ENCODE peak calls at places on chromosome 16, in five cellular contexts. D is brain microvascular endothelial cell, I is mesendoderm, U is lower leg skin, G is skeletal muscle cell. E is an unnamed sample.

GRCh38 chr16:50974438-50975036 is 176.5 kb downstream of the SALL1 start:
- DNase-seq in I (peak), D (no peak), G (no peak), U (no peak), E (no peak)

GRCh38 chr16:3625331-3625730 is 13.9 kb upstream of the SLX4 start:
- DNase-seq in G (no peak), I (no peak), U (no peak), D (no peak), E (no peak)

GRCh38 chr16:78443300-78443604 is 343.8 kb downstream of the WWOX start:
- DNase-seq in G (no peak), U (no peak), I (no peak), D (no peak), E (peak)

GRCh38 chr16:59527206-59527997 is 793.3 kb upstream of the GOT2 start:
- DNase-seq in U (no peak), G (no peak), I (peak), D (peak), E (peak)

GRCh38 chr16:75192606-75193264 is 14.2 kb downstream of the CTRB2 start:
- DNase-seq in G (no peak), U (no peak), I (no peak), D (no peak), E (no peak)

GRCh38 chr16:49407873-49408565 is 34.4 kb downstream of the C16orf78 start:
- DNase-seq in G (peak), D (peak), I (peak), U (peak), E (peak)

GRCh38 chr16:3601614-3602319 is 9.6 kb downstream of the SLX4 start:
- DNase-seq in D (no peak), U (no peak), G (no peak), I (no peak), E (no peak)

GRCh38 chr16:89903908-89904515 is 14.7 kb upstream of the MC1R start:
- DNase-seq in U (no peak), D (no peak), I (no peak), G (no peak), E (no peak)

GRCh38 chr16:56643080-56643778 is 4.8 kb downstream of the MT1A start:
- DNase-seq in U (peak), G (no peak), I (peak), D (no peak), E (peak)

GRCh38 chr16:52573365-52574104 is 26.6 kb upstream of the TOX3 start:
- DNase-seq in U (no peak), D (no peak), I (no peak), G (no peak), E (no peak)

GRCh38 chr16:2687531-2688308 is 5.4 kb downstream of the KCTD5 start:
- DNase-seq in D (no peak), U (no peak), G (no peak), I (no peak), E (no peak)

GRCh38 chr16:88843256-88843655 is 13.5 kb downstream of the GALNS start:
- DNase-seq in D (no peak), U (no peak), G (no peak), I (no peak), E (no peak)

GRCh38 chr16:88846088-88846487 is 10.7 kb downstream of the GALNS start:
- DNase-seq in D (no peak), U (no peak), G (no peak), I (no peak), E (peak)

GRCh38 chr16:88842806-88843205 is 13.9 kb downstream of the GALNS start:
- DNase-seq in U (no peak), D (no peak), I (no peak), G (no peak), E (no peak)

GRCh38 chr16:88842308-88842756 is 14.4 kb downstream of the GALNS start:
- DNase-seq in I (no peak), U (no peak), G (no peak), D (no peak), E (no peak)

GRCh38 chr16:88844412-88845118 is 12.2 kb downstream of the GALNS start:
- DNase-seq in U (no peak), D (no peak), G (no peak), I (peak), E (no peak)
- H3K4me3 ChIP-seq in U (no peak), D (no peak), G (no peak), I (no peak), E (no peak)

DNA sequence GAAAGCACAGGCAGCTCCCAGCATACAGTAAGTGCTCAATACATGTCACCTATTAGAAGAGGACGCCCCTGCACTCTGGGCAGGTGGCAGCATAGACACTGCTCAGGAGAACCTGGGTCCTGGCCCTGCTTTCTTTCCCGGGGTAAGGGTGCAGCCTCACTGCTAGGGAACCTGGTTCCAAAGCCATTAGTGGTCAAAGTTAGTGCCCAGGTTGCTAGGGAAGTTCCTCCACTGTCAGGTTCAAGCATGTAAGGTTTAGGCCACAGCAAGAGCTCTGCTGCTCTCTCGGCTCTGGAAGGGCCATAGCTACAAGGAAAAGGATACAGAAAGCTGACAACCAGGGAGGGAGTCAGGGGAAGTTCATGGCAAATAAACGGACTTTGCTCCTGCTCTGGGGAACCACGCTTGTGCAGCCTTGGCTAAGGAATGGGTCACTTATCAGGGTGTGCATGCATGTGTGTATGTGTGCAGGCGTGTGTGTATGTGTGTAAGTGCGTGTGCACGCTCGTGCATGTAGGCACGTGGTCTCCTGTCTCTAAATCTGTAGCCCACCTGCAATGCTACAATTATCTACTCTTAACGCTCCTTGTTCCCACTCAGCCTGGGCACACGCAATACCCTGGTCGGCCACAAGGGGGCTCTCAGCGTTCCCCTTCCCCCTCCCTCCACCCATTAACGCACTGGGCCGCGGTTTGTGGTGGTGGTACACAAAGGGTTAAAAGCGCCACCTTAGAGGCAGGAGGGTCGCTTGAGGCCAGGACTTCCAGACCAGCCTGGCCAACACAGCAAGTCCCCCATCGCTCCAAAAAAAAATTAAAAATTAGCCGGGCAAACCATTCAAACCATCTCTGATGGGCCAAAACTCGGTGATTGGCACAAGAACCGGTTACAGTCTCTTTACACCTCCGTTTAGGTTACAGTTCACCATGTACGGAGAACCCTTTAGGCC is 48.5 kb upstream of the KDM8 start:
- DNase-seq in D (peak), G (no peak), U (peak), I (peak), E (peak)
- H3K4me3 ChIP-seq in D (no peak), G (no peak), U (no peak), I (no peak), E (no peak)

DNA sequence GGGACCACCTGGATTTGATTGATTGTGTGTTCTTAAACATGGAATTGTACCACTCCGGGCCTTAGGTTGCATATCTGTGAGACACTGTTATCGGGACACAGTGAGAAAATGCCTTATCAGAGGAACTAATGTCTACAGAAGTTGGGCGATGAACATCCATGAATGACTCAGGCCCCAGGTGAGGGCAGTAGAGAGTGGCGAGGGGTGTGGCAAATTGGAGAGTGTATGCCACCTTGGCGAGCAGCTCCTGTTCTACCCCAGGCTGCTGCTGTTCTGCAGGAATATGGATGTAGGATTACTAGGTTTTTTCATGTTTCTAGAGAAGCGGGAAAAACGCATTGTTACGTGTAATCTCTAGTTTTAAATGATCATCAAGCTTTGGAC is 38.8 kb downstream of the CLEC16A start:
- DNase-seq in U (no peak), I (no peak), D (no peak), G (no peak), E (no peak)
- H3K4me3 ChIP-seq in U (no peak), I (no peak), D (no peak), G (no peak), E (no peak)

GRCh38 chr16:25034916-25035315 is 19.7 kb upstream of the ARHGAP17 start:
- DNase-seq in I (no peak), G (no peak), U (no peak), D (no peak), E (no peak)
- H3K4me3 ChIP-seq in I (no peak), G (no peak), U (no peak), D (no peak), E (no peak)

GRCh38 chr16:17467923-17468540 is 2.7 kb downstream of the XYLT1 start:
- DNase-seq in D (peak), I (peak), G (no peak), U (peak), E (peak)
- H3K4me3 ChIP-seq in D (no peak), I (no peak), G (peak), U (no peak), E (no peak)

GRCh38 chr16:85249418-85249817 is 137.1 kb upstream of the CIBAR2 start:
- DNase-seq in I (no peak), G (no peak), D (no peak), U (no peak), E (no peak)
- H3K4me3 ChIP-seq in I (no peak), G (no peak), D (no peak), U (no peak), E (no peak)

DNA sequence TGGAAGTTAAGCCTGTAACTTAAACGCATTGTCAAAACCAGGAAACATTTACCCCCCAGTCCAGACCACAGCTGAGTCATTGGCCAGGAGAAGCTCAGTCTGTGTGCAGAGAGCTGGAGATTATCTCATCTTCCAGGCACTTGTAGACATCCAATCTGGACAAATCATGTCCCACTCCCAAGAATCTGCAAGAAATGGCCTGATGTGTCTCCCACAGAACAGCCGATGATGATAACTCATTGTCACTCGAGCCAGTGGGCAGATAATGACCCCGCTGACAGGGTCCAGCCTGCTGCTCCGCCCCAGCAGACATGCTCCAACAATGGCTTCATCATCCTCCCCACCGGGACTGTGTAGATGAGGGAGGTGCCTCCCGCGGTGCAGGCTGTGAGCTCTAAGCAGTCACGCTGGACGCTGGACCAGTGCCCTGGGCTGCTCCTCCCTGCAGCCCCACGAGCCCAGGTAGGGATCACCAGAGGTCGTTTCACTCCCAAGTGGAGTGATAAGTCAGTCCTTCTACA is 322.5 kb downstream of the C16orf95 start:
- DNase-seq in U (no peak), G (peak), D (peak), I (no peak), E (peak)
- H3K4me3 ChIP-seq in U (no peak), G (peak), D (peak), I (no peak), E (peak)

DNA sequence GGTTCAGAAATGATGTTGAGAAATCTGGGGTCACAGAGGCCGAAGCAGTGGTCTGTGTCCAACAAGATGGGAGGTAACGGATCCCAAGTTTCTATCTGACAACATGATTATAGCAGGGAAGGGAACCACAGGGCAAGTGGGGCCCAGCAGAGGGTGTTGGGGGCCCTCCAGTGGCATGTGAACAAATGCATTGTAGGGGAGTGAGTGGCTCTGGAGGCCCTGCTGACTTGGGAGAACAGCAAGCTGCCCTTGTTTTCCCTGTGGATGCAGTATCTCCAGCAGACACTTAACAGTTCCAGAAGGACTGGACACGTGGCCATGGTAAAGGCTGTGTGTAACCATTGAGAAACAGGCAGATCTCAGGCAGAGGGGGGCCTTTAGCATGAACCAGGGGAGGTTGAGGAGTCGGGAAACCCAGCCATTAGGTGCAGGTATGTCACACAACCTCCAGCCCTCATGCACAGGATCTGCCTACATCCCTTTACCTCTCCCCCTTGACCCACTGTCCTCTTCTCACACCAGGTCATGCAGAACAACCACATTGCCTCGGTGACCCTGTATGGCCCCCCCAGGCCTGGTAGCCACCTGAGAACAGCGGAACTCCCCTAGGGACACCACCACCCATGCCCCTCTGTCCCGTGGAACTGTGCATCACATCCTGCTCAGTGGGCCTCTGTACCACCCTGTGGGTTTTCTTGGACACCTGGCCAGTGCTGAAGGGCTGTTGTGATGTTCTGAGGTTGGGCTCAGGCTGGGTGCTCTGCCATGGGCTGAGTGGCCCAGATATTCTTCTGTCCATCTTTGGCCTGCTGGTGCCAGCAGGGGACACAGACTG is 4.1 kb downstream of the B3GNT9 start:
- DNase-seq in G (no peak), U (no peak), I (no peak), D (no peak), E (no peak)
- H3K4me3 ChIP-seq in G (no peak), U (no peak), I (no peak), D (no peak), E (no peak)

GRCh38 chr16:54287758-54288591 is 1.4 kb upstream of the IRX3 start:
- DNase-seq in U (no peak), I (peak), D (no peak), G (no peak), E (no peak)
- H3K4me3 ChIP-seq in U (peak), I (peak), D (peak), G (peak), E (peak)

E was measured in choroid plexus epithelial cell.